ENCODE peak calls at places on chromosomes 2 and 18, in six cellular contexts. D is activated B cell treated with CpG ODN at 0.5 μM for 24 hours, B is left cardiac atrium, X is spleen, U is memory B cell, T is NCI-H1105. G is an unnamed sample.

GRCh38 chr2:127104881-127105655 is 1.9 kb downstream of the BIN1 start:
- DNase-seq in T (no peak), X (peak), U (no peak), D (no peak), B (no peak), G (no peak)

GRCh38 chr2:217955881-217956493 is 46.8 kb downstream of the TNS1 start:
- DNase-seq in U (no peak), B (no peak), D (no peak), T (no peak), X (no peak), G (no peak)

GRCh38 chr2:11681722-11682589 is 12.0 kb upstream of the NTSR2 start:
- DNase-seq in B (no peak), T (peak), X (peak), U (peak), D (no peak), G (no peak)

GRCh38 chr18:64219511-64219910 is 70.6 kb upstream of the LINC00305 start:
- DNase-seq in D (no peak), B (no peak), U (no peak), X (no peak), T (peak), G (no peak)

GRCh38 chr2:8923173-8923572 is 80.3 kb downstream of the MBOAT2 start:
- DNase-seq in U (no peak), X (no peak), B (no peak), T (no peak), D (no peak), G (no peak)

GRCh38 chr2:175282300-175282699 is 100.8 kb upstream of the ATP5MC3 start:
- DNase-seq in B (no peak), T (peak), X (no peak), D (no peak), U (no peak), G (no peak)

GRCh38 chr2:43569921-43570320 is 25.9 kb downstream of the THADA start:
- DNase-seq in U (no peak), T (no peak), X (no peak), B (no peak), D (no peak), G (no peak)

GRCh38 chr2:119407430-119408220 is 24.0 kb upstream of the TMEM37 start:
- DNase-seq in B (no peak), X (no peak), D (no peak), T (peak), U (peak), G (no peak)

GRCh38 chr18:44594779-44595467 is 85.8 kb upstream of the SETBP1 start:
- DNase-seq in U (no peak), T (no peak), B (no peak), X (no peak), D (no peak), G (no peak)

GRCh38 chr2:31558401-31559295 is 22.1 kb downstream of the SRD5A2 start:
- DNase-seq in B (no peak), U (no peak), T (no peak), X (no peak), D (no peak), G (peak)

G was measured in left lung.